ENCODE peak calls at places on chromosomes 16 and 17, in five cellular contexts. L is HEK293T, O is GM12878, P is H1, B is HepG2. I is an unnamed sample.

GRCh38 chr16:8678068-8678927 is 3.9 kb downstream of the ABAT start:
- DNase-seq in L (no peak), O (no peak), P (no peak), B (peak), I (no peak)

GRCh38 chr16:58378401-58378800 is 13.9 kb upstream of the GINS3 start:
- DNase-seq in L (no peak), O (no peak), P (no peak), B (no peak), I (no peak)

GRCh38 chr17:7854851-7855642 is at the start of gene TMEM88:
- DNase-seq in L (no peak), O (no peak), P (peak), B (no peak), I (no peak)

GRCh38 chr17:9273334-9274118 is 252.2 kb downstream of the NTN1 start:
- DNase-seq in L (no peak), O (no peak), P (no peak), B (no peak), I (no peak)

GRCh38 chr16:66619534-66620418 is 15.3 kb downstream of the CMTM3 start:
- DNase-seq in L (no peak), O (no peak), P (no peak), B (no peak), I (no peak)

GRCh38 chr17:43591750-43592562 is 45.8 kb upstream of the ETV4 start:
- DNase-seq in L (no peak), O (no peak), P (no peak), B (no peak), I (no peak)

GRCh38 chr16:14476183-14476582 is 153.9 kb downstream of the PARN start:
- DNase-seq in L (no peak), O (no peak), P (no peak), B (no peak), I (no peak)

GRCh38 chr16:66843191-66843590 is 1.0 kb upstream of the CA7 start:
- DNase-seq in L (no peak), O (no peak), P (no peak), B (no peak), I (no peak)

GRCh38 chr17:71283486-71283885 is 837.3 kb upstream of the SOX9 start:
- DNase-seq in L (no peak), O (no peak), P (no peak), B (no peak), I (no peak)

GRCh38 chr17:44547625-44548297 is 9.5 kb upstream of the FZD2 start:
- DNase-seq in L (no peak), O (no peak), P (no peak), B (no peak), I (peak)

GRCh38 chr16:3515897-3516296 is 15.1 kb downstream of the CLUAP1 start:
- DNase-seq in L (no peak), O (no peak), P (no peak), B (no peak), I (no peak)

GRCh38 chr17:39604911-39605491 is 2.7 kb downstream of the NEUROD2 start:
- DNase-seq in L (no peak), O (no peak), P (peak), B (no peak), I (no peak)

GRCh38 chr16:66668777-66669444 is 27.6 kb downstream of the CMTM4 start:
- DNase-seq in L (no peak), O (no peak), P (no peak), B (no peak), I (no peak)

GRCh38 chr17:968812-969766 is 10.5 kb downstream of the NXN start:
- DNase-seq in L (no peak), O (no peak), P (no peak), B (no peak), I (no peak)

GRCh38 chr17:29133146-29133713 is 47.0 kb downstream of the MYO18A start:
- DNase-seq in L (no peak), O (no peak), P (no peak), B (no peak), I (no peak)

GRCh38 chr17:68247445-68248198 is at the start of gene AMZ2:
- DNase-seq in L (peak), O (peak), P (peak), B (peak), I (peak)

GRCh38 chr16:88066234-88066633 is 115.0 kb downstream of the BANP start:
- DNase-seq in L (no peak), O (no peak), P (no peak), B (no peak), I (no peak)

GRCh38 chr17:50687200-50688066 is 20.3 kb downstream of the ANKRD40 start:
- DNase-seq in L (no peak), O (no peak), P (no peak), B (peak), I (no peak)

GRCh38 chr16:7317982-7318381 is 14.7 kb upstream of the RBFOX1 start:
- DNase-seq in L (no peak), O (no peak), P (no peak), B (no peak), I (no peak)

GRCh38 chr16:62755938-62756337 is 719.7 kb upstream of the CDH8 start:
- DNase-seq in L (no peak), O (no peak), P (no peak), B (no peak), I (no peak)

GRCh38 chr16:87695534-87695933 is 70.3 kb downstream of the KLHDC4 start:
- DNase-seq in L (no peak), O (no peak), P (no peak), B (no peak), I (no peak)

GRCh38 chr17:45404870-45405249 is 27.8 kb downstream of the ARHGAP27 start:
- DNase-seq in L (no peak), O (no peak), P (no peak), B (no peak), I (no peak)

GRCh38 chr16:61780161-61780560 is 256.1 kb downstream of the CDH8 start:
- DNase-seq in L (no peak), O (no peak), P (no peak), B (no peak), I (no peak)

GRCh38 chr17:43105146-43105545 is 20.0 kb downstream of the BRCA1 start:
- DNase-seq in L (no peak), O (no peak), P (no peak), B (no peak), I (no peak)

GRCh38 chr17:45719335-45720071 is 64.6 kb upstream of the CRHR1 start:
- DNase-seq in L (peak), O (no peak), P (no peak), B (peak), I (peak)

GRCh38 chr16:72240949-72241348 is 69.0 kb upstream of the PMFBP1 start:
- DNase-seq in L (no peak), O (no peak), P (no peak), B (no peak), I (no peak)

GRCh38 chr17:2158011-2158410 is 103.1 kb downstream of the HIC1 start:
- DNase-seq in L (no peak), O (no peak), P (no peak), B (peak), I (no peak)

GRCh38 chr16:86398622-86399021 is 111.7 kb upstream of the FOXF1 start:
- DNase-seq in L (no peak), O (no peak), P (no peak), B (no peak), I (no peak)

GRCh38 chr16:58499615-58500328 is at the start of gene NDRG4:
- DNase-seq in L (peak), O (no peak), P (peak), B (peak), I (no peak)

GRCh38 chr16:49855822-49856740 is at the start of gene ZNF423:
- DNase-seq in L (no peak), O (no peak), P (no peak), B (no peak), I (no peak)

GRCh38 chr17:2189231-2189630 is 114.4 kb downstream of the SMG6 start:
- DNase-seq in L (no peak), O (no peak), P (no peak), B (no peak), I (no peak)

DNA sequence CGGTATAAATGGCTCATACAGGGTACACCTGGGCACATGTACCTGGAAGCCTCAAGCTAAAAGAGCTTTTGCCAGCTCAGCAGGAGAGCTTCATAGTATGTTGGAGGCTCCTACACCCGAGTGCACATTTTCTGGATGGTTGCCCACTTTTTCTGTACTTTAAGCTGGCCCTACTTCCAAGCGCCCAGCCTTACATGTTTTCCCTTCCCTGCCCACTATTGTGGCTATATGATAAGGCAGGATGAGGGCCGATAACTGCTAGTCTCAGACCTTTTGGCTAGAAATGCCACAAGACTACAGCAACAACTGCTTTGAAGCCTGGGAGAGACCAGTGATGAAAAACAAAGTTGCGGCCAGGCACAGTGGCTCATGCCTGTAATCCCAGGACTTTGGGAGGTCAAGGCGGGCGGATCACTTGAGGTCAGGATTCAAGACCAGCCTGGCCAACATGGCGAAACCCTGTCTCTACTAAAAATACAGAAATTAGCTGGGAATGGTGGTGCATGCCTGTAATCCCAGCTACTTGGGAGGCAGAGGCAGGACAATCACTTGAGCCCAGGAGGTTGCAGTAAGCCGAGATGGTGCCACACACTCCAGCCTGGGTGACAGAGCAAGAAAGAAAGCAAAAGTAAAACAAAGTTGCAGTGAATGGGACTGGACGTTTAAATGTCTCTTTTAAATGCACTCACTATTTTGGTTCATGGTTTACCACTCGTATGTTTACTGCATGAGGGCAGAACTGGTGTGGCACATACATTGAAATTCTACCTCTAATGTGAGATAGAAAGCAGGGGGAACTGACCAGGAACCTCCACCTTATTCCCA is 14.2 kb upstream of the MARCHF10 start:
- DNase-seq in L (no peak), O (no peak), P (no peak), B (peak), I (no peak)
- TF ChIP-seq SUZ12 in L (no peak), O (no peak), P (no peak), B (no peak), I (no peak)

GRCh38 chr16:30998852-30999761 is 11.3 kb downstream of the STX1B start:
- DNase-seq in L (no peak), O (no peak), P (no peak), B (peak), I (no peak)
- TF ChIP-seq SUZ12 in L (no peak), O (no peak), P (no peak), B (no peak), I (no peak)

GRCh38 chr17:61139219-61139618 is 260.4 kb upstream of the TBX2 start:
- DNase-seq in L (no peak), O (peak), P (no peak), B (no peak), I (no peak)
- TF ChIP-seq SUZ12 in L (no peak), O (no peak), P (no peak), B (no peak), I (no peak)

DNA sequence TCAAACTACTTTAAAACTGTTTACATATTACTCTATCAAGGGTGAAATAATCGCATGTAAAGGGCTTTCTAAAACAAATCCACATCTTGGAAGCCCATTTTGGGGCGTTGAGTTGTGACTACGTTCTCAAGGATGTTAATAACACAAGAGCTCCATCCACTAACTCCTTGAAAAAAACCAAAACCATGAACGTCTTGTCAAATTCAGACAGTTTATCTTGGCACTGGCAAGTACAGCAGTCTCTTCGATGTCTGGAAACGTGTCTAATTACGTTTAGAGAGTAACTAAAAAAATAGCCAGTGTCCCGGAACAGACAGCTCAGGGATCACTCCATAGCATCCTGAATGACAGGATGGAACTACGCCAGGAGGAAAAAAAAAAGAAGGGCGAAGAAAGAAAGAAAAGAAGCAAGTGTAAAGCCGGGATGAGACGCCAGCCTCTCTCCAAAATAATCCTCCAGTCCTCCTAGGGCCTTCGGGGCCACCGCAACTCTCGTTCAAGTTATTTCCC is 965 bp downstream of the MYO1D start:
- DNase-seq in L (no peak), O (no peak), P (no peak), B (no peak), I (no peak)
- TF ChIP-seq SUZ12 in L (no peak), O (no peak), P (no peak), B (no peak), I (no peak)

GRCh38 chr17:77959926-77960521 is 1.5 kb downstream of the TNRC6C start:
- DNase-seq in L (peak), O (no peak), P (no peak), B (no peak), I (no peak)

GRCh38 chr17:77959216-77959925 is 868 bp downstream of the TNRC6C start:
- DNase-seq in L (no peak), O (no peak), P (peak), B (no peak), I (no peak)

GRCh38 chr17:77958716-77959215 is 263 bp downstream of the TNRC6C start:
- DNase-seq in L (no peak), O (no peak), P (no peak), B (no peak), I (no peak)

GRCh38 chr17:77957869-77958715 is at the start of gene TNRC6C:
- DNase-seq in L (peak), O (peak), P (peak), B (peak), I (peak)

GRCh38 chr17:77957215-77957868 is 1.2 kb upstream of the TNRC6C start:
- DNase-seq in L (no peak), O (peak), P (no peak), B (no peak), I (no peak)
- TF ChIP-seq SUZ12 in L (no peak), O (no peak), P (no peak), B (no peak), I (no peak)

GRCh38 chr17:13273744-13274295 is 256.0 kb upstream of the ELAC2 start:
- DNase-seq in L (no peak), O (no peak), P (no peak), B (no peak), I (no peak)
- TF ChIP-seq SUZ12 in L (no peak), O (no peak), P (no peak), B (no peak), I (no peak)

DNA sequence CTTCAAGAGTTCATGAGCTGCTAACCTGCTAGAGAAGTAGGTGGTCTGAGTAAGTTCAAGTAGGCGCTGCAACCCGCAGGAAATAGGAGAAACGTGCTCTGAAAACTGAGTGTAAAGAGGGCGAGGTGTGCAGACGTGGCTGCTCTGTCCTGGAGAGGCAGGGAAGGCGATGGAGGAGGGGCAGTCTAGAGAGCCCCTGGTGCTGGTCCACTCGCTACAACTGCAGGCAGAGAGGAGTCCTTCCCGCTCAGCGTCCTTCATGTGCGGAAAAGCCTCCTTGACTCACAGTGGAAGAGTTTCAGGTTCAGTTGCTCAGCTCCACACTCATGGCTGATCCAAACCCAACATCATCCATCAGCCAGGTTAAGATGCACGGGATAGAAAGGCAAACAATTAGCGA is 12.1 kb downstream of the ABCA3 start:
- DNase-seq in L (no peak), O (no peak), P (no peak), B (no peak), I (no peak)
- TF ChIP-seq SUZ12 in L (no peak), O (no peak), P (no peak), B (no peak), I (no peak)